ENCODE peak calls at places on chromosomes 3 and 15, in eight cellular contexts. Y is left ventricle myocardium superior, A is iPS-NIHi11, Z is LHCN-M2, R is ureter, O is bronchial epithelial cell, K is HTR-8/SVneo, U is NCI-H1105 treated with DMSO at 0.1 percent for 48 hours. L is an unnamed sample.

GRCh38 chr3:59573911-59574310 is 524.1 kb upstream of the CFAP20DC start:
- DNase-seq in Y (peak), A (no peak), Z (peak), R (no peak), O (peak), K (no peak), U (no peak), L (no peak)

GRCh38 chr3:119170821-119171220 is 2.6 kb upstream of the UPK1B start:
- DNase-seq in Y (no peak), A (no peak), Z (no peak), R (no peak), O (no peak), K (no peak), U (no peak), L (no peak)

GRCh38 chr15:40047413-40048154 is 8.6 kb upstream of the SRP14 start:
- DNase-seq in Y (peak), A (no peak), Z (no peak), R (peak), O (peak), K (no peak), U (no peak), L (no peak)

GRCh38 chr15:39230205-39230916 is 350.5 kb upstream of the THBS1 start:
- DNase-seq in Y (no peak), A (no peak), Z (peak), R (no peak), O (no peak), K (no peak), U (no peak), L (no peak)

GRCh38 chr3:182575941-182576340 is 217.4 kb upstream of the ATP11B start:
- DNase-seq in Y (no peak), A (no peak), Z (no peak), R (no peak), O (no peak), K (no peak), U (no peak), L (no peak)

GRCh38 chr15:84817461-84818081 is 415 bp downstream of the ALPK3 start:
- DNase-seq in Y (peak), A (peak), Z (no peak), R (no peak), O (no peak), K (no peak), U (no peak), L (no peak)

GRCh38 chr15:99105516-99106341 is 849 bp downstream of the SYNM start:
- DNase-seq in Y (peak), A (peak), Z (peak), R (no peak), O (peak), K (peak), U (no peak), L (no peak)

GRCh38 chr3:98613616-98614015 is 20.2 kb upstream of the CPOX start:
- DNase-seq in Y (no peak), A (no peak), Z (no peak), R (no peak), O (no peak), K (no peak), U (no peak), L (no peak)

GRCh38 chr3:159761377-159761776 is 227.3 kb upstream of the IL12A start:
- DNase-seq in Y (peak), A (peak), Z (no peak), R (no peak), O (no peak), K (peak), U (no peak), L (no peak)

GRCh38 chr15:98807262-98807661 is 158.9 kb downstream of the IGF1R start:
- DNase-seq in Y (no peak), A (no peak), Z (peak), R (peak), O (no peak), K (no peak), U (no peak), L (no peak)

GRCh38 chr3:64122476-64122875 is 99.2 kb upstream of the PSMD6 start:
- DNase-seq in Y (peak), A (no peak), Z (no peak), R (no peak), O (no peak), K (no peak), U (no peak), L (no peak)

GRCh38 chr15:39896101-39896500 is 24.0 kb downstream of the GPR176 start:
- DNase-seq in Y (no peak), A (no peak), Z (no peak), R (no peak), O (no peak), K (no peak), U (no peak), L (no peak)

GRCh38 chr3:131503328-131503650 is 518 bp upstream of the MRPL3 start:
- DNase-seq in Y (no peak), A (no peak), Z (no peak), R (no peak), O (no peak), K (no peak), U (no peak), L (no peak)

GRCh38 chr15:75425966-75426500 is 25.5 kb downstream of the SIN3A start:
- DNase-seq in Y (no peak), A (no peak), Z (no peak), R (no peak), O (no peak), K (no peak), U (no peak), L (no peak)

GRCh38 chr15:66670198-66670597 is 31.8 kb upstream of the SMAD6 start:
- DNase-seq in Y (no peak), A (no peak), Z (no peak), R (no peak), O (no peak), K (no peak), U (no peak), L (no peak)

GRCh38 chr3:56005196-56005805 is 463.0 kb downstream of the ERC2 start:
- DNase-seq in Y (no peak), A (no peak), Z (no peak), R (no peak), O (peak), K (no peak), U (no peak), L (no peak)

GRCh38 chr15:88981244-88982215 is 68.4 kb upstream of the MFGE8 start:
- DNase-seq in Y (no peak), A (peak), Z (no peak), R (no peak), O (no peak), K (no peak), U (no peak), L (no peak)

GRCh38 chr15:68126415-68126814 is 72.3 kb downstream of the PIAS1 start:
- DNase-seq in Y (peak), A (no peak), Z (no peak), R (no peak), O (peak), K (no peak), U (peak), L (no peak)

L was measured in cardiac septum.